ENCODE peak calls at places on chromosomes 12 and 14, in ten cellular contexts. A is left kidney; I is Right ventricle myocardium superior; K is GM12892; D is posterior vena cava; E is activated T-helper 1 cell treated with Interleukin-2 at 50 U/mL for 16 hours; U is stimulated activated CD8-positive, alpha-beta memory T cell treated with anti-CD3 and anti-CD28 coated beads, Interleukin-2, amount 100 ng/mL, for 48 hours; C is WTC11; F is retina; W is neural progenitor cell. B is an unnamed sample.

GRCh38 chr12:34198924-34199323 is 176.6 kb downstream of the ALG10 start:
- DNase-seq in U (no peak), D (no peak), W (no peak), C (no peak), F (no peak), I (no peak), E (no peak), A (no peak), K (no peak), B (no peak)

GRCh38 chr12:52873832-52874572 is 25.2 kb upstream of the KRT78 start:
- DNase-seq in A (peak), C (peak), I (peak), F (peak), E (peak), K (peak), W (peak), U (peak), D (peak), B (peak)

GRCh38 chr12:122505419-122506051 is 4.8 kb upstream of the ZCCHC8 start:
- DNase-seq in U (no peak), F (no peak), A (no peak), I (no peak), D (no peak), E (no peak), C (no peak), K (no peak), W (no peak), B (no peak)

GRCh38 chr12:69986109-69986508 is 161.1 kb downstream of the MYRFL start:
- DNase-seq in W (no peak), I (no peak), D (no peak), C (no peak), U (no peak), K (no peak), E (no peak), A (no peak), F (no peak), B (no peak)

GRCh38 chr12:76277480-76277879 is 70.7 kb downstream of the BBS10 start:
- DNase-seq in W (no peak), C (no peak), I (no peak), D (no peak), A (no peak), E (no peak), U (no peak), K (no peak), F (no peak), B (no peak)

GRCh38 chr14:20754308-20754707 is 8.6 kb downstream of the EDDM3A start:
- DNase-seq in A (no peak), K (no peak), C (no peak), F (no peak), E (no peak), U (no peak), W (no peak), D (no peak), I (no peak), B (no peak)

GRCh38 chr12:84355561-84355960 is 557.0 kb downstream of the SLC6A15 start:
- DNase-seq in F (no peak), K (no peak), C (no peak), I (no peak), U (no peak), D (no peak), E (no peak), W (no peak), A (no peak), B (no peak)

GRCh38 chr12:52264435-52264825 is 10.0 kb upstream of the KRT86 start:
- DNase-seq in K (no peak), C (no peak), U (no peak), W (no peak), E (no peak), A (peak), F (no peak), I (no peak), D (peak), B (no peak)